ENCODE peak calls at places on chromosome 12, in six cellular contexts. I is lower lobe of right lung, W is GM23248, E is IMR-90, S is GM12878, C is A549. G is an unnamed sample.

GRCh38 chr12:57276935-57277563 is 26.1 kb upstream of the STAC3 start:
- DNase-seq in I (no peak), W (peak; percentile 60), E (peak; percentile 49), S (no peak), C (peak; percentile 55), G (no peak)

GRCh38 chr12:112803620-112804279 is 12.2 kb downstream of the RPH3A start:
- DNase-seq in I (no peak), W (no peak), E (no peak), S (no peak), C (peak; percentile 29), G (no peak)

GRCh38 chr12:122099856-122100255 is 21.3 kb downstream of the MLXIP start:
- DNase-seq in I (no peak), W (no peak), E (no peak), S (no peak), C (no peak), G (no peak)

GRCh38 chr12:30268036-30268435 is 427.6 kb downstream of the IPO8 start:
- DNase-seq in I (no peak), W (peak; percentile 6), E (no peak), S (no peak), C (no peak), G (no peak)

GRCh38 chr12:102342281-102343006 is 137.9 kb downstream of the IGF1 start:
- DNase-seq in I (no peak), W (no peak), E (no peak), S (no peak), C (no peak), G (no peak)

GRCh38 chr12:4991373-4991772 is 52.3 kb upstream of the KCNA5 start:
- DNase-seq in I (no peak), W (no peak), E (no peak), S (no peak), C (no peak), G (no peak)

GRCh38 chr12:89461649-89462612 is 62.7 kb downstream of the GALNT4 start:
- DNase-seq in I (no peak), W (peak; percentile 79), E (peak; percentile 82), S (no peak), C (peak; percentile 64), G (no peak)

GRCh38 chr12:90514325-90514724 is 440.7 kb downstream of the CCER1 start:
- DNase-seq in I (no peak), W (peak; percentile 26), E (peak; percentile 21), S (no peak), C (no peak), G (no peak)

GRCh38 chr12:117387832-117388231 is 26.4 kb upstream of the NOS1 start:
- DNase-seq in I (no peak), W (no peak), E (no peak), S (no peak), C (no peak), G (no peak)

GRCh38 chr12:92927055-92927435 is 2.0 kb downstream of the EEA1 start:
- DNase-seq in I (no peak), W (peak; percentile 72), E (peak; percentile 28), S (peak; percentile 44), C (peak; percentile 59), G (no peak)

GRCh38 chr12:100799770-100800169 is 5.2 kb downstream of the ANO4 start:
- DNase-seq in I (no peak), W (peak; percentile 65), E (peak; percentile 75), S (no peak), C (no peak), G (no peak)

GRCh38 chr12:18261273-18261672 is at the start of gene PIK3C2G:
- DNase-seq in I (no peak), W (no peak), E (no peak), S (no peak), C (no peak), G (no peak)

GRCh38 chr12:113334786-113335539 is at the start of gene SLC8B1:
- DNase-seq in I (peak; percentile 93), W (peak; percentile 91), E (peak; percentile 57), S (no peak), C (peak; percentile 83), G (peak; percentile 97)

GRCh38 chr12:53098354-53098981 is 1.0 kb downstream of the IGFBP6 start:
- DNase-seq in I (no peak), W (peak; percentile 92), E (peak; percentile 82), S (no peak), C (peak; percentile 74), G (peak; percentile 82)

GRCh38 chr12:123532021-123532420 is 1.5 kb downstream of the RILPL1 start:
- DNase-seq in I (no peak), W (peak; percentile 43), E (peak; percentile 10), S (peak; percentile 9), C (no peak), G (no peak)
- H3K27ac ChIP-seq in I (no peak overlapping the region), W (no peak overlapping the region), E (peak overlapping the region; percentile 9), S (no peak overlapping the region), C (peak overlapping the region; percentile 12), G (no peak overlapping the region)

DNA sequence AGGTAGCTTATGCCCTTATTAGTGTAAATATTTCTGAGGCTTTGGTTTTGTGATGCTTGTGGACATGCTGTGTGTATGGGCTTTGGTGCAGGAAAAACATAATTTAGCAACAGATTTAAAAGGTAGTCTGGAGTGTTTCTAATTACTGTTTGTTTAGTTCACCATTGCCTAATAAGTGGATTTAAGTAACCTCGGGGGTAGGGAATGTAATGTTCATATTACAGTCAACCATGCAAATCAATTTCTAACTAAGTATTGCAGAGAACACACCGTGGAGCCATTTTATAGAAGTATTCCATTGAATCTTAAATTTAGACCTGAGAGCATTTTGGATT is 53.5 kb downstream of the ANO6 start:
- DNase-seq in I (no peak), W (no peak), E (no peak), S (no peak), C (no peak), G (no peak)
- H3K27ac ChIP-seq in I (peak overlapping the region; percentile 44), W (peak overlapping the region; percentile 60), E (no peak overlapping the region), S (no peak overlapping the region), C (peak overlapping the region; percentile 33), G (peak overlapping the region; percentile 53)

DNA sequence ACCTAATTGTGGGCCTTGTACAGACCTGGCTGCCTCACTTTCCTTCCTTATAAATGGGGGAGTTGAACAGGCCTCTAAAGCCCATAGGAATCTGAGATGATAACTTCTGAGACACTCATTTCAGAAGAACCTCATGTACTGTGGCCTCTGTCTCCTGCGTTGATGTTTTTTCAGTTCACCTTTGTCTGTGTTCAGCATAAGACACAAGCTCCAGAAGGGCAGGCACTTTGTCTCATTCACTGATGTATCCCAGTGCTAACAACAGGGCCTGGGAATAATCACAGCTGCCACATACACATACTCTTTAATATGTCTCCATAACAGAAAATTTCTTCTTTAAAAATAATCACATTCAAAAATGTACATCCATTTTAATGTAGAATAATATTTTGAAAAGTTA is 3.3 kb downstream of the FGD6 start:
- DNase-seq in I (no peak), W (no peak), E (no peak), S (no peak), C (no peak), G (no peak)
- H3K27ac ChIP-seq in I (no peak overlapping the region), W (no peak overlapping the region), E (no peak overlapping the region), S (no peak overlapping the region), C (peak overlapping the region; percentile 91), G (no peak overlapping the region)

DNA sequence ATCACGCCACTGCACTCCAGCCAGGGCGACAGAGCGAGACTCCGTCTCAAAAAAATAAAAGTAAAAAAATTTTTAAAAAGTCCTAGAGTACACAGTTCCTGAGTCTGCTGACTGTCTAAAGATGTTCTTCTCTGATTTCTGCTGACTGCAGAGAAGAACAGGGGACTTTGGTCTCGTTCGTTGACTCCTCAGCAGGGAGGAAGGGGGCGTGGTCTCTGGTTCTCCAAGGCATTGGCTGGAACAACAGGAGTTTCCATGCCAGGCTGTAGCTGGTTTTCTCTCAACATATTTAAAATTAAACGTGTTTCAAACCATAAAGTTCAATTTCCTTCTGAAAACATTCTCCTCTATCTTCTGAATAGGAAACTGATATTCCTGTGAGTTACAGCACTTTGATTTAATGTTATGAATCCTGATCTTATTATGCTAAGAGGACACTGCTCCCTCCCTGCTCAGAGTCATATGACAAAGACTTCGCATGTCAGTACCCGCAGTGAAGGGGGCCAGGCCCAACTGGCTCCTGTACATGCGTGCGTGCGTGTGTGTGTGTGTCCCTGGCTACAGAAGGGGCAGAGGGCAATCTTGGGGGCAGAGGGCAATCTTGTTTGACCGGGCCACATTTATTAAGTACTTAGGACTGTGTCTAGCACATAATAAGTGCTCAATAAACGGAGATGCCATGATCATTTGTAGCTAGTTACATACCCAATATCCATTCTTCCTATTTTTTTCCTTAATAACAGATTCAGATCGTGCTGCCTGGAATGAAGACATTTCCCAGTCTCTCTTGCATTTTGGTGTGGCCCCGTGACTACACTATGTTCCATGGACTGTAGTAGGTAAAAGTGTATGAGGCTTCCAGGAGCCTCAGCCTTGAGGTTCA is 16.5 kb upstream of the HNF1A start:
- DNase-seq in I (no peak), W (no peak), E (no peak), S (no peak), C (peak; percentile 66), G (no peak)
- H3K27ac ChIP-seq in I (no peak overlapping the region), W (no peak overlapping the region), E (no peak overlapping the region), S (no peak overlapping the region), C (peak overlapping the region; percentile 15), G (peak overlapping the region; percentile 40)

G was measured in kidney.